ENCODE peak calls at places on chromosomes 7 and 10, in six cellular contexts. One of them, this sample, is unnamed.

GRCh38 chr10:3249292-3249889 is 76.8 kb upstream of the PITRM1 start:
- DNase-seq in activated CD4-positive, alpha-beta T cell treated with anti-CD3 and anti-CD28 coated beads, Interleukin-2, amount 50 U/mL, for 4 hours: no peak
- DNase-seq in occipital lobe: no peak
- DNase-seq in progenitor cell of endocrine pancreas: no peak
- DNase-seq in hypothalamus: no peak
- DNase-seq in EL: no peak
- DNase-seq in this sample: no peak

GRCh38 chr10:59718246-59718645 is 8.6 kb upstream of the SLC16A9 start:
- DNase-seq in activated CD4-positive, alpha-beta T cell treated with anti-CD3 and anti-CD28 coated beads, Interleukin-2, amount 50 U/mL, for 4 hours: no peak
- DNase-seq in occipital lobe: no peak
- DNase-seq in progenitor cell of endocrine pancreas: no peak
- DNase-seq in hypothalamus: no peak
- DNase-seq in EL: no peak
- DNase-seq in this sample: no peak

GRCh38 chr7:100167912-100168323 is 499 bp downstream of the GAL3ST4 start:
- DNase-seq in activated CD4-positive, alpha-beta T cell treated with anti-CD3 and anti-CD28 coated beads, Interleukin-2, amount 50 U/mL, for 4 hours: no peak
- DNase-seq in occipital lobe: no peak
- DNase-seq in progenitor cell of endocrine pancreas: no peak
- DNase-seq in hypothalamus: no peak
- DNase-seq in EL: peak
- DNase-seq in this sample: no peak

GRCh38 chr10:110868981-110869380 is 2.7 kb upstream of the PDCD4 start:
- DNase-seq in activated CD4-positive, alpha-beta T cell treated with anti-CD3 and anti-CD28 coated beads, Interleukin-2, amount 50 U/mL, for 4 hours: no peak
- DNase-seq in occipital lobe: no peak
- DNase-seq in progenitor cell of endocrine pancreas: no peak
- DNase-seq in hypothalamus: no peak
- DNase-seq in EL: no peak
- DNase-seq in this sample: peak

GRCh38 chr10:50992972-50993766 is 81.1 kb upstream of the PRKG1 start:
- DNase-seq in activated CD4-positive, alpha-beta T cell treated with anti-CD3 and anti-CD28 coated beads, Interleukin-2, amount 50 U/mL, for 4 hours: no peak
- DNase-seq in occipital lobe: no peak
- DNase-seq in progenitor cell of endocrine pancreas: no peak
- DNase-seq in hypothalamus: no peak
- DNase-seq in EL: peak
- DNase-seq in this sample: no peak

GRCh38 chr10:50421026-50421719 is 169.9 kb upstream of the ASAH2 start:
- DNase-seq in activated CD4-positive, alpha-beta T cell treated with anti-CD3 and anti-CD28 coated beads, Interleukin-2, amount 50 U/mL, for 4 hours: peak
- DNase-seq in occipital lobe: no peak
- DNase-seq in progenitor cell of endocrine pancreas: no peak
- DNase-seq in hypothalamus: no peak
- DNase-seq in EL: peak
- DNase-seq in this sample: no peak

GRCh38 chr10:21599582-21599981 is 65.5 kb downstream of the MLLT10 start:
- DNase-seq in activated CD4-positive, alpha-beta T cell treated with anti-CD3 and anti-CD28 coated beads, Interleukin-2, amount 50 U/mL, for 4 hours: no peak
- DNase-seq in occipital lobe: no peak
- DNase-seq in progenitor cell of endocrine pancreas: no peak
- DNase-seq in hypothalamus: no peak
- DNase-seq in EL: no peak
- DNase-seq in this sample: no peak

GRCh38 chr10:86203162-86203905 is 163.3 kb downstream of the GRID1 start:
- DNase-seq in activated CD4-positive, alpha-beta T cell treated with anti-CD3 and anti-CD28 coated beads, Interleukin-2, amount 50 U/mL, for 4 hours: no peak
- DNase-seq in occipital lobe: no peak
- DNase-seq in progenitor cell of endocrine pancreas: peak
- DNase-seq in hypothalamus: no peak
- DNase-seq in EL: no peak
- DNase-seq in this sample: no peak

GRCh38 chr7:129514683-129515082 is 12.4 kb downstream of the SMKR1 start:
- DNase-seq in activated CD4-positive, alpha-beta T cell treated with anti-CD3 and anti-CD28 coated beads, Interleukin-2, amount 50 U/mL, for 4 hours: no peak
- DNase-seq in occipital lobe: no peak
- DNase-seq in progenitor cell of endocrine pancreas: no peak
- DNase-seq in hypothalamus: no peak
- DNase-seq in EL: peak
- DNase-seq in this sample: no peak

GRCh38 chr7:95772771-95773581 is 622 bp downstream of the DYNC1I1 start:
- DNase-seq in activated CD4-positive, alpha-beta T cell treated with anti-CD3 and anti-CD28 coated beads, Interleukin-2, amount 50 U/mL, for 4 hours: no peak
- DNase-seq in occipital lobe: peak
- DNase-seq in progenitor cell of endocrine pancreas: no peak
- DNase-seq in hypothalamus: peak
- DNase-seq in EL: peak
- DNase-seq in this sample: no peak

GRCh38 chr10:47038881-47039557 is 127.8 kb downstream of the PTPN20 start:
- DNase-seq in activated CD4-positive, alpha-beta T cell treated with anti-CD3 and anti-CD28 coated beads, Interleukin-2, amount 50 U/mL, for 4 hours: no peak
- DNase-seq in occipital lobe: no peak
- DNase-seq in progenitor cell of endocrine pancreas: no peak
- DNase-seq in hypothalamus: no peak
- DNase-seq in EL: no peak
- DNase-seq in this sample: no peak

GRCh38 chr10:60975716-60976115 is 31.7 kb upstream of the RHOBTB1 start:
- DNase-seq in activated CD4-positive, alpha-beta T cell treated with anti-CD3 and anti-CD28 coated beads, Interleukin-2, amount 50 U/mL, for 4 hours: no peak
- DNase-seq in occipital lobe: no peak
- DNase-seq in progenitor cell of endocrine pancreas: no peak
- DNase-seq in hypothalamus: no peak
- DNase-seq in EL: no peak
- DNase-seq in this sample: no peak

GRCh38 chr10:74282151-74282852 is 131.3 kb downstream of the ADK start:
- DNase-seq in activated CD4-positive, alpha-beta T cell treated with anti-CD3 and anti-CD28 coated beads, Interleukin-2, amount 50 U/mL, for 4 hours: no peak
- DNase-seq in occipital lobe: no peak
- DNase-seq in progenitor cell of endocrine pancreas: no peak
- DNase-seq in hypothalamus: no peak
- DNase-seq in EL: peak
- DNase-seq in this sample: no peak

GRCh38 chr10:110174201-110174600 is 33.2 kb upstream of the MXI1 start:
- DNase-seq in activated CD4-positive, alpha-beta T cell treated with anti-CD3 and anti-CD28 coated beads, Interleukin-2, amount 50 U/mL, for 4 hours: no peak
- DNase-seq in occipital lobe: no peak
- DNase-seq in progenitor cell of endocrine pancreas: no peak
- DNase-seq in hypothalamus: no peak
- DNase-seq in EL: no peak
- DNase-seq in this sample: no peak

GRCh38 chr10:101609481-101609880 is 21.4 kb downstream of the DPCD start:
- DNase-seq in activated CD4-positive, alpha-beta T cell treated with anti-CD3 and anti-CD28 coated beads, Interleukin-2, amount 50 U/mL, for 4 hours: no peak
- DNase-seq in occipital lobe: no peak
- DNase-seq in progenitor cell of endocrine pancreas: no peak
- DNase-seq in hypothalamus: no peak
- DNase-seq in EL: peak
- DNase-seq in this sample: no peak

GRCh38 chr10:45817912-45818311 is 29.4 kb downstream of the AGAP4 start:
- DNase-seq in activated CD4-positive, alpha-beta T cell treated with anti-CD3 and anti-CD28 coated beads, Interleukin-2, amount 50 U/mL, for 4 hours: no peak
- DNase-seq in occipital lobe: no peak
- DNase-seq in progenitor cell of endocrine pancreas: no peak
- DNase-seq in hypothalamus: no peak
- DNase-seq in EL: no peak
- DNase-seq in this sample: no peak

GRCh38 chr7:28613262-28613661 is 200.9 kb downstream of the CREB5 start:
- DNase-seq in activated CD4-positive, alpha-beta T cell treated with anti-CD3 and anti-CD28 coated beads, Interleukin-2, amount 50 U/mL, for 4 hours: no peak
- DNase-seq in occipital lobe: no peak
- DNase-seq in progenitor cell of endocrine pancreas: no peak
- DNase-seq in hypothalamus: no peak
- DNase-seq in EL: no peak
- DNase-seq in this sample: no peak

GRCh38 chr7:16063691-16064090 is 357.6 kb downstream of the CRPPA start:
- DNase-seq in activated CD4-positive, alpha-beta T cell treated with anti-CD3 and anti-CD28 coated beads, Interleukin-2, amount 50 U/mL, for 4 hours: no peak
- DNase-seq in occipital lobe: no peak
- DNase-seq in progenitor cell of endocrine pancreas: no peak
- DNase-seq in hypothalamus: no peak
- DNase-seq in EL: peak
- DNase-seq in this sample: no peak

GRCh38 chr7:412313-412710 is 107.3 kb downstream of the PDGFA start:
- DNase-seq in activated CD4-positive, alpha-beta T cell treated with anti-CD3 and anti-CD28 coated beads, Interleukin-2, amount 50 U/mL, for 4 hours: no peak
- DNase-seq in occipital lobe: no peak
- DNase-seq in progenitor cell of endocrine pancreas: no peak
- DNase-seq in hypothalamus: no peak
- DNase-seq in EL: no peak
- DNase-seq in this sample: no peak

This sample was measured in activated gamma-delta T cell treated with anti-CD3 and anti-CD28 coated beads, Interleukin-2, amount 50 U/mL, for 16 hours.